ENCODE peak calls at places on chromosomes 5 and 9, in five cellular contexts. S, X, O, A and Q are unnamed samples.
A peak's percentile ranks its signal among the peaks of the same experiment; 100 is the strongest.

GRCh38 chr5:168263108-168263507 is 28.3 kb upstream of the WWC1 start:
- DNase-seq in S (no peak), X (no peak), O (no peak), A (no peak), Q (no peak)

GRCh38 chr5:161691911-161692310 is 6.4 kb downstream of the GABRA6 start:
- DNase-seq in S (no peak), X (no peak), O (no peak), A (no peak), Q (no peak)

GRCh38 chr5:126875303-126875785 is 98.4 kb downstream of the LMNB1 start:
- DNase-seq in S (no peak), X (no peak), O (no peak), A (no peak), Q (no peak)

GRCh38 chr9:88056876-88057275 is 81.4 kb downstream of the SPATA31C2 start:
- DNase-seq in S (no peak), X (no peak), O (no peak), A (no peak), Q (no peak)

GRCh38 chr5:166505546-166505945 is 1785.9 kb upstream of the WWC1 start:
- DNase-seq in S (no peak), X (no peak), O (no peak), A (no peak), Q (no peak)

GRCh38 chr5:171442287-171443042 is 23.0 kb downstream of the FGF18 start:
- DNase-seq in S (no peak), X (no peak), O (no peak), A (no peak), Q (no peak)

GRCh38 chr9:110076894-110077725 is 130.8 kb downstream of the C9orf152 start:
- DNase-seq in S (no peak), X (no peak), O (no peak), A (no peak), Q (no peak)

GRCh38 chr9:13049223-13049622 is 230.3 kb downstream of the MPDZ start:
- DNase-seq in S (no peak), X (no peak), O (no peak), A (no peak), Q (no peak)

GRCh38 chr5:112583166-112583565 is 154.5 kb upstream of the APC start:
- DNase-seq in S (no peak), X (no peak), O (no peak), A (no peak), Q (no peak)

GRCh38 chr9:127049044-127049443 is 73.4 kb downstream of the ANGPTL2 start:
- DNase-seq in S (peak; percentile 52), X (no peak), O (no peak), A (peak; percentile 29), Q (peak; percentile 65)

GRCh38 chr5:76787237-76787636 is 31.6 kb upstream of the F2RL1 start:
- DNase-seq in S (peak; percentile 71), X (peak; percentile 69), O (peak; percentile 29), A (peak; percentile 83), Q (peak; percentile 42)

GRCh38 chr9:565528-565927 is 276.0 kb upstream of the DMRT1 start:
- DNase-seq in S (no peak), X (no peak), O (no peak), A (no peak), Q (no peak)

GRCh38 chr9:12694013-12694412 is 828 bp downstream of the TYRP1 start:
- DNase-seq in S (no peak), X (no peak), O (no peak), A (no peak), Q (no peak)

GRCh38 chr9:19464764-19465570 is 56.2 kb downstream of the ACER2 start:
- DNase-seq in S (peak; percentile 55), X (peak; percentile 73), O (peak; percentile 75), A (peak; percentile 79), Q (peak; percentile 85)

GRCh38 chr5:124157320-124157719 is 589.1 kb downstream of the ZNF608 start:
- DNase-seq in S (no peak), X (no peak), O (no peak), A (no peak), Q (no peak)

GRCh38 chr5:111672126-111672525 is 84.9 kb downstream of the NREP start:
- DNase-seq in S (no peak), X (no peak), O (no peak), A (no peak), Q (no peak)

GRCh38 chr5:78750281-78750680 is 101.7 kb upstream of the LHFPL2 start:
- DNase-seq in S (no peak), X (no peak), O (no peak), A (no peak), Q (no peak)

GRCh38 chr9:14250779-14251145 is 63.2 kb downstream of the NFIB start:
- DNase-seq in S (no peak), X (no peak), O (no peak), A (no peak), Q (no peak)

GRCh38 chr9:131393622-131394463 is at the start of gene PRRC2B:
- DNase-seq in S (peak; percentile 92), X (peak; percentile 67), O (peak; percentile 87), A (peak; percentile 86), Q (peak; percentile 90)
- TF ChIP-seq POLR2A in S (no peak), X (peak; percentile 86), O (peak; percentile 46), A (peak; percentile 90), Q (no peak)

GRCh38 chr9:18060304-18060934 is 413.5 kb upstream of the ADAMTSL1 start:
- DNase-seq in S (no peak), X (no peak), O (no peak), A (no peak), Q (no peak)

GRCh38 chr9:18061856-18062255 is 412.1 kb upstream of the ADAMTSL1 start:
- DNase-seq in S (no peak), X (no peak), O (no peak), A (no peak), Q (no peak)

GRCh38 chr9:18059043-18059442 is 414.9 kb upstream of the ADAMTSL1 start:
- DNase-seq in S (no peak), X (no peak), O (no peak), A (no peak), Q (no peak)

GRCh38 chr9:18059447-18059846 is 414.5 kb upstream of the ADAMTSL1 start:
- DNase-seq in S (no peak), X (no peak), O (no peak), A (no peak), Q (no peak)

DNA sequence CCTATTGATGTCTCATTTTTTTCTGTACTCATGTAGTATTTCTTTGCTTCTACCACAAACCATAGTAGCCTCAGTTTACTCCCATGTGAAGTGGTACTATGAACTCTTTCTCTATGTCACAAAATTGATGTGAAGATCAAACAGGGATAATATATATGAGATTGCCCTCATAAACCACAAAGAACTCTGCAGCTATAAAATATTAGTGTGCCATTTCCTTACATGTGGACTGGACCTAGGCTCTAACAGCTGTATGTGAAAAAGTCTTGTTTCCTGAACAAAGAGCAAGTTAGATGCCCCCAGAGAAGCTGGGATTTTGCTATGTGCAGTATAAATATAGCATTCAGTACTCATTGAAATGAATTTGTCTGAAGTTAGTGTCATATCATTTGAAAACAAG is 412.6 kb upstream of the ADAMTSL1 start:
- DNase-seq in S (no peak), X (no peak), O (no peak), A (no peak), Q (no peak)
- H3K9me3 ChIP-seq in S (no peaks in the 10 kb centered on the region), X (no peaks in the 10 kb centered on the region), O (no peaks in the 10 kb centered on the region), A (no peaks in the 10 kb centered on the region), Q (no peaks in the 10 kb centered on the region)

GRCh38 chr5:67536892-67537291 is 340.3 kb upstream of the CD180 start:
- DNase-seq in S (no peak), X (no peak), O (no peak), A (no peak), Q (no peak)

GRCh38 chr5:67538855-67539506 is 342.4 kb upstream of the CD180 start:
- DNase-seq in S (no peak), X (no peak), O (no peak), A (no peak), Q (no peak)

GRCh38 chr5:67541869-67542268 is 345.3 kb upstream of the CD180 start:
- DNase-seq in S (no peak), X (no peak), O (no peak), A (no peak), Q (no peak)

GRCh38 chr5:67538343-67538670 is 341.7 kb upstream of the CD180 start:
- DNase-seq in S (no peak), X (no peak), O (no peak), A (no peak), Q (no peak)

DNA sequence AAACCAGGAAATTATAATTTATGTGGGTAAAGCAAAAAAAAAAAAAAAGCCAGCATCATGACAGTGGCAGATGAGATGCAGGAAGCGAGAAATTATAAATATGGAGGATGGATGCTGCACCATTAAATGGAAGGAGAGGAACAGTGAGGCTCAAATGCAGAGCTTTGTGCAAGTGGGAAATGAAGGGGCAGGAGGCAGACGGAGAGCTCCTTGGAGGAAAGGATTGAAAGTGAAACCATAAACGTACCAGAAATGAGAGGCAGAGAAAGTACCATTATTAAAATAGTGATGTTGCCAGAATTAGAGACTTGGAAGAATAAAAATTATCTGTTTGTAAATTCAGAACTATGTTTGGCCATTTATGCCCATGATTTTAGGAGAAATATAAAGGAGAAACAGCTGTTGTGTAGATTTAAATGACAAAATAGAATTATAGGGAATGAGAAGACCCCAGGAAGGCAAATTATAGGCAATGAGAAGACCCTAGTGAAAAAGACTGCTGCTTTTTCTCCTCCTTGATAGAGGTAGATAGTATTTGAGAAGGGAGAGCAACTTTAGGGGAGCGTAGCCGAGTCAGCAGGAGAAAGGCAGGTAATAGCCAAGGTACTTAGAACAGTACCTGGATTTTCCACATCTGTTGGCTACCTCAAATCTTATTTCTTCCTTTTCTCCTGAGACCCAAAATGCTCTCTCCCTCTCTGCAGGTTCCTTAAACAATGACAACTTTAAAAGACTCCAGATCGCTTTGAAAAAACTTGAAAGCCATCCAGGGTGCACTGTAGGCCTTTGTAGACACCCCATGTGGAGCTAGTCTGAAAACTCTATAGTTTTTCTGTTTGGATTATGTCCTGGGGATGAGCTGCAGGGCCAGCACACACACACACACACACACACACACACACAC is 341.1 kb upstream of the CD180 start:
- DNase-seq in S (no peak), X (no peak), O (no peak), A (no peak), Q (no peak)
- H3K4me3 ChIP-seq in S (no peak overlapping the region), X (no peak overlapping the region), O (no peak overlapping the region), A (no peak overlapping the region), Q (peak overlapping the region; percentile 43)

DNA sequence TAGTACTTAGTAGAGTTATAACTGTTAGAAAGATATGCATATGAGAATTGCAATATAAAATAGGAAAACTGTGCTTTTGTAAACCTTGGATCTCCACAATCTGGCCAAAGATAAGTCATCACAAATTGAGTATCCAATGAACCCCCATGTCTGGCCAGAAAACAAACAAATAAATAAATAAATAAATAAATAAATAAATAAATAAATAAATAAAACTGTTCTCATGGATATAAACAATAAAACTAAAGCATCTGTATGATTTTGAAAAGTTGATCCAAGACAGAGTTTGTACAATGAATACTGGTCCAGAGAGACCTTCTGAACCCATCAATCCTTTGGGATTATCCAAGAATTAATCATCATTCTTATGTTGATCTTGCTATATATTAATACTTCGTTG is 367.6 kb upstream of the CDH9 start:
- DNase-seq in S (no peak), X (no peak), O (no peak), A (no peak), Q (no peak)
- TF ChIP-seq POLR2A in S (no peak), X (no peak), O (no peak), A (no peak), Q (no peak)

DNA sequence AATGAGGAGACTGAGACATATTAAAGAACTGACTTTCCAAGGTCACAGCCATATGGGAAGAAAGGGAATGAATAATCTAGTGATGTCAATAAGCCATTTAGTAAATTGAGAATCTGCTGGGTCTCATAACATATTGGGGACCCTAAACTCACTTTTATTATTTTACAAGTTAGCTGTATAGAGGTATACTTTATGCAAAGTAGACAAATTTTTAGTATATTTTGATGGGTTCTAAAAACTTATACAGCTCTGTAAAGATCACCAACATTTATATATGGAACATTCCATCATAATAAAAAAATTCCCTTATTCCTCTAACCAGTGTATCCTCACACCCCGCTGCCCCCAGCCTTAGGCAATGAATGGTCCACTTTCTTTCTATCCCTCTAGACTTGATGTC is 35.7 kb upstream of the ZNF510 start:
- DNase-seq in S (no peak), X (no peak), O (no peak), A (no peak), Q (no peak)
- H3K9me3 ChIP-seq in S (no peaks in the 10 kb centered on the region), X (peaks cover 93% of the 10 kb centered on the region), O (no peaks in the 10 kb centered on the region), A (peaks cover 97% of the 10 kb centered on the region), Q (peaks cover 6% of the 10 kb centered on the region)